ENCODE peak calls at places on chromosomes 6 and 20, in ten cellular contexts. One of them, this sample, is unnamed.

GRCh38 chr6:19477563-19477962 is 359.6 kb upstream of the ID4 start:
- DNase-seq in prostate gland: no peak
- DNase-seq in T follicular helper cell: no peak
- DNase-seq in Kasumi-1: no peak
- DNase-seq in testis: no peak
- DNase-seq in activated T-cell treated with anti-CD3 and anti-CD28 coated beads, Interleukin-2, amount 50 U/mL, for 72 hours: no peak
- DNase-seq in NCI-H1417 treated with DMSO at 0.1 percent for 48 hours: no peak
- DNase-seq in iPS-NIHi11: no peak
- DNase-seq in C1 segment of cervical spinal cord: no peak
- DNase-seq in iPS DF 6.9: no peak
- DNase-seq in this sample: no peak

GRCh38 chr6:163226836-163227485 is 187.6 kb upstream of the QKI start:
- DNase-seq in iPS-NIHi11: no peak
- DNase-seq in testis: no peak
- DNase-seq in prostate gland: no peak
- DNase-seq in C1 segment of cervical spinal cord: no peak
- DNase-seq in activated T-cell treated with anti-CD3 and anti-CD28 coated beads, Interleukin-2, amount 50 U/mL, for 72 hours: no peak
- DNase-seq in T follicular helper cell: no peak
- DNase-seq in NCI-H1417 treated with DMSO at 0.1 percent for 48 hours: no peak
- DNase-seq in Kasumi-1: no peak
- DNase-seq in iPS DF 6.9: no peak
- DNase-seq in this sample: no peak

GRCh38 chr6:159720708-159721107 is 6.6 kb upstream of the WTAP start:
- DNase-seq in T follicular helper cell: peak; percentile 42
- DNase-seq in testis: no peak
- DNase-seq in iPS DF 6.9: peak; percentile 29
- DNase-seq in activated T-cell treated with anti-CD3 and anti-CD28 coated beads, Interleukin-2, amount 50 U/mL, for 72 hours: peak; percentile 40
- DNase-seq in NCI-H1417 treated with DMSO at 0.1 percent for 48 hours: no peak
- DNase-seq in iPS-NIHi11: peak; percentile 59
- DNase-seq in C1 segment of cervical spinal cord: no peak
- DNase-seq in Kasumi-1: peak; percentile 8
- DNase-seq in prostate gland: peak; percentile 49
- DNase-seq in this sample: peak; percentile 38

GRCh38 chr20:33130553-33130952 is 37.4 kb upstream of the BPIFA2 start:
- DNase-seq in iPS DF 6.9: no peak
- DNase-seq in C1 segment of cervical spinal cord: no peak
- DNase-seq in NCI-H1417 treated with DMSO at 0.1 percent for 48 hours: no peak
- DNase-seq in testis: no peak
- DNase-seq in Kasumi-1: no peak
- DNase-seq in iPS-NIHi11: no peak
- DNase-seq in prostate gland: no peak
- DNase-seq in T follicular helper cell: no peak
- DNase-seq in activated T-cell treated with anti-CD3 and anti-CD28 coated beads, Interleukin-2, amount 50 U/mL, for 72 hours: no peak
- DNase-seq in this sample: no peak

GRCh38 chr6:14922306-14922705 is 323.6 kb upstream of the JARID2 start:
- DNase-seq in NCI-H1417 treated with DMSO at 0.1 percent for 48 hours: no peak
- DNase-seq in iPS DF 6.9: no peak
- DNase-seq in activated T-cell treated with anti-CD3 and anti-CD28 coated beads, Interleukin-2, amount 50 U/mL, for 72 hours: no peak
- DNase-seq in testis: no peak
- DNase-seq in T follicular helper cell: no peak
- DNase-seq in iPS-NIHi11: no peak
- DNase-seq in prostate gland: no peak
- DNase-seq in C1 segment of cervical spinal cord: peak; percentile 60
- DNase-seq in Kasumi-1: peak; percentile 79
- DNase-seq in this sample: no peak

GRCh38 chr6:37882724-37883413 is 63.3 kb downstream of the ZFAND3 start:
- DNase-seq in C1 segment of cervical spinal cord: no peak
- DNase-seq in NCI-H1417 treated with DMSO at 0.1 percent for 48 hours: no peak
- DNase-seq in activated T-cell treated with anti-CD3 and anti-CD28 coated beads, Interleukin-2, amount 50 U/mL, for 72 hours: no peak
- DNase-seq in iPS DF 6.9: no peak
- DNase-seq in Kasumi-1: no peak
- DNase-seq in iPS-NIHi11: no peak
- DNase-seq in prostate gland: no peak
- DNase-seq in testis: no peak
- DNase-seq in T follicular helper cell: no peak
- DNase-seq in this sample: no peak

GRCh38 chr20:1707588-1708449 is 50.2 kb upstream of the SIRPG start:
- DNase-seq in Kasumi-1: peak; percentile 51
- DNase-seq in activated T-cell treated with anti-CD3 and anti-CD28 coated beads, Interleukin-2, amount 50 U/mL, for 72 hours: no peak
- DNase-seq in prostate gland: no peak
- DNase-seq in NCI-H1417 treated with DMSO at 0.1 percent for 48 hours: no peak
- DNase-seq in testis: no peak
- DNase-seq in iPS-NIHi11: no peak
- DNase-seq in T follicular helper cell: no peak
- DNase-seq in iPS DF 6.9: no peak
- DNase-seq in C1 segment of cervical spinal cord: no peak
- DNase-seq in this sample: no peak

GRCh38 chr20:25100914-25101313 is 19.0 kb upstream of the VSX1 start:
- DNase-seq in prostate gland: peak; percentile 33
- DNase-seq in activated T-cell treated with anti-CD3 and anti-CD28 coated beads, Interleukin-2, amount 50 U/mL, for 72 hours: no peak
- DNase-seq in Kasumi-1: no peak
- DNase-seq in iPS-NIHi11: no peak
- DNase-seq in T follicular helper cell: no peak
- DNase-seq in C1 segment of cervical spinal cord: no peak
- DNase-seq in testis: no peak
- DNase-seq in NCI-H1417 treated with DMSO at 0.1 percent for 48 hours: no peak
- DNase-seq in iPS DF 6.9: no peak
- DNase-seq in this sample: no peak